ENCODE peak calls at places on chromosomes 6 and 20, in four cellular contexts. C is GM10248, K is NCI-H2081, D is fibroblast of pulmonary artery. F is an unnamed sample.

GRCh38 chr6:152909241-152909640 is 73.6 kb downstream of the FBXO5 start:
- DNase-seq in C (no peak), D (no peak), K (no peak), F (no peak)

GRCh38 chr20:17431621-17432364 is 99.4 kb downstream of the BFSP1 start:
- DNase-seq in D (peak; percentile 61), C (peak; percentile 71), K (peak; percentile 52), F (peak; percentile 22)

GRCh38 chr6:15879372-15880261 is 216.8 kb upstream of the DTNBP1 start:
- DNase-seq in K (peak; percentile 39), C (peak; percentile 62), D (peak; percentile 79), F (peak; percentile 42)

GRCh38 chr6:36492092-36492491 is 49.3 kb downstream of the KCTD20 start:
- DNase-seq in D (no peak), K (no peak), C (no peak), F (no peak)

GRCh38 chr6:44932651-44933091 is 395.5 kb upstream of the RUNX2 start:
- DNase-seq in D (no peak), K (no peak), C (no peak), F (no peak)

GRCh38 chr6:106187424-106187982 is 101.4 kb downstream of the PRDM1 start:
- DNase-seq in K (no peak), C (no peak), D (no peak), F (no peak)

GRCh38 chr6:36550473-36551000 is 3.3 kb upstream of the STK38 start:
- DNase-seq in D (no peak), K (no peak), C (no peak), F (no peak)

GRCh38 chr20:44097521-44098255 is 89.3 kb downstream of the JPH2 start:
- DNase-seq in D (peak; percentile 39), K (no peak), C (no peak), F (no peak)

GRCh38 chr6:159983641-159984080 is 14.8 kb downstream of the IGF2R start:
- DNase-seq in D (peak; percentile 64), C (no peak), K (no peak), F (no peak)

GRCh38 chr6:117585647-117586046 is 16.7 kb downstream of the GOPC start:
- DNase-seq in C (no peak), K (no peak), D (no peak), F (no peak)

GRCh38 chr6:5213851-5214507 is 46.8 kb downstream of the LYRM4 start:
- DNase-seq in K (no peak), D (peak; percentile 64), C (no peak), F (no peak)

GRCh38 chr20:15036938-15037337 is 699.5 kb upstream of the FLRT3 start:
- DNase-seq in C (no peak), D (no peak), K (no peak), F (no peak)

GRCh38 chr20:33667245-33668086 is 723 bp downstream of the ACTL10 start:
- DNase-seq in K (peak; percentile 82), D (peak; percentile 79), C (peak; percentile 39), F (peak; percentile 45)

GRCh38 chr6:117908246-117909107 is 1.4 kb downstream of the SLC35F1 start:
- DNase-seq in K (no peak), D (no peak), C (no peak), F (no peak)

GRCh38 chr6:15763827-15764226 is 101.0 kb upstream of the DTNBP1 start:
- DNase-seq in C (no peak), D (peak; percentile 27), K (no peak), F (peak; percentile 16)

GRCh38 chr6:89970609-89971337 is 76.5 kb downstream of the GJA10 start:
- DNase-seq in K (peak; percentile 65), D (peak; percentile 65), C (peak; percentile 30), F (no peak)

GRCh38 chr6:169912266-169913095 is 161.1 kb downstream of the ERMARD start:
- DNase-seq in D (no peak), K (no peak), C (no peak), F (no peak)

GRCh38 chr20:31990958-31991705 is 19.1 kb upstream of the CCM2L start:
- DNase-seq in D (no peak), C (no peak), K (peak; percentile 55), F (no peak)

GRCh38 chr20:47058236-47058635 is 163.6 kb downstream of the EYA2 start:
- DNase-seq in C (no peak), K (no peak), D (no peak), F (no peak)

GRCh38 chr6:130057495-130057894 is 39.1 kb downstream of the L3MBTL3 start:
- DNase-seq in C (no peak), D (no peak), K (no peak), F (no peak)

F was measured in HS-5.